ENCODE peak calls at places on chromosomes 11 and 22, in four cellular contexts. F is transverse colon, N is RWPE2, B is heart right ventricle. K is an unnamed sample. For H3K4me1, the result is how much of the 10 kb centered on the place peaks cover.

GRCh38 chr22:45844949-45845613 is 131.9 kb downstream of the WNT7B start:
- DNase-seq in F (no peak), N (no peak), B (no peak), K (no peak)

GRCh38 chr11:100684101-100685065 is 2.7 kb upstream of the ARHGAP42 start:
- DNase-seq in F (no peak), B (no peak), N (no peak), K (no peak)

GRCh38 chr11:99015634-99016454 is 4.9 kb upstream of the CNTN5 start:
- DNase-seq in F (no peak), B (no peak), N (no peak), K (no peak)

GRCh38 chr11:20205807-20206206 is 45.5 kb upstream of the DBX1 start:
- DNase-seq in F (no peak), B (no peak), N (no peak), K (no peak)

GRCh38 chr11:33667819-33668467 is 32.7 kb downstream of the C11orf91 start:
- DNase-seq in F (no peak), N (no peak), B (no peak), K (no peak)

GRCh38 chr11:15911377-15912044 is 444.8 kb downstream of the SOX6 start:
- DNase-seq in N (no peak), B (peak), F (no peak), K (no peak)

GRCh38 chr11:92978226-92979111 is 9.0 kb downstream of the MTNR1B start:
- DNase-seq in N (no peak), B (peak), F (no peak), K (no peak)

GRCh38 chr22:47259990-47260389 is 497.5 kb downstream of the TBC1D22A start:
- DNase-seq in B (no peak), F (no peak), N (no peak), K (no peak)

GRCh38 chr11:46916669-46917108 is 1.7 kb downstream of the LRP4 start:
- DNase-seq in B (peak), F (peak), N (peak), K (peak)

GRCh38 chr11:79082280-79082679 is 358.6 kb downstream of the TENM4 start:
- DNase-seq in N (no peak), F (no peak), B (no peak), K (no peak)
- H3K4me1 ChIP-seq in N (under half), F (under half), B (under half), K (under half)

DNA sequence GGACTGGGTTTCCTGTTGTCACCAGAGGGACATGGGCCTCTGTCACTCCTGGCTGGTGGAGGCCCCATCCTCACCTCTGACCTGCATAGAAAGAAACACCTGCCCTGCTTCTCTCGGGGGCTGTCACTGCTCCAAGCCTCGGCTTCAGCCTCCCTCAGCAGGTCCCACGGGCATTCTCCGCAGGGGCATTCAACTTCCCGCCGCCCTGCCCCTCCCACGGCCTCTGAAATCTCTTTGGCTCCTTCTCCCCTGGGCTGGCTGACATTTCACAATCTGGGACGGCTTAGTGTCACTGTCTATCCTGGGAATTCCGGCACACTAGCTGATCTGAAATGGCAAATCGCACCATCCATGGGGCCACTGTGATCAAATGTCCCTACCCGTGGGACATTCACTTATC is 258.0 kb downstream of the CTTN start:
- DNase-seq in F (no peak), B (no peak), N (no peak), K (no peak)
- H3K4me1 ChIP-seq in F (under half), B (under half), N (under half), K (under half)

GRCh38 chr11:62727833-62728721 is at the start of gene TTC9C:
- DNase-seq in B (peak), F (peak), N (peak), K (peak)
- H3K4me1 ChIP-seq in B (half or more), F (under half), N (under half), K (half or more)

DNA sequence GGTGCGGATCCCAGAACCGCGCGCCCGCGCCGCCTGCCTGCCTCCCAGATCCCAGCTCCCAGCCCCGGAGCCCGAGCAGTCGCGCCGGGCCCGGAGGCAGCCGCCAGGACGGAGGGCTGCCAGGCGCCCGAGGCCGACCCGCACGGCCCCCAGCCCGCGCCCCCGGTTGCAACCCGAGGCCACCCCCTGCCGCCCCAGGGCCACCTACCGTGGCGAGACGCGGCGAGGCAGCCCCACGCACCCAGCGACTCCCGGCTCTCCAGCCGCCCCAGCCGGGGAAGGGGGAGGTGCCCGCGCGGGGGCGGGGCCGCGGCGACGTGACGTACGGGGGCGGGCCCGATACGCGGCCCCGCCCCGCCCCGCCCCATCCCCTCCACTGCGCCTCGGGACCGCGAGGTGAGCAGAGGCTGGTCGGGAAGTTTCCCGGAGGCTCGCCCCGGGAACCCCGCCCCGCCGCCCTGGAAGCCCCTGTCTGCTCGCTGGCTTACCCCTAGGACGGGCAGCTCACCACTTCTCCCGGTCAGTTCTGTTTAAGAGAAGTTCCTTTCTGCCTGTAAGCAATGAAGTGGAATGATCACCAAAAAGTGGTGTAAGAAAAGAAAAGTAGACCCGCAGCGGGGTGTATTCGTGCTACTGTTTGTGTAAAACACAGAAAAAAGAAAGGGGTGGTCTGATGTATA is at the start of gene TPST2:
- DNase-seq in F (peak), B (peak), N (peak), K (peak)
- H3K4me1 ChIP-seq in F (under half), B (under half), N (under half), K (half or more)

GRCh38 chr11:3836903-3837302 is 3.9 kb downstream of the RHOG start:
- DNase-seq in N (no peak), F (peak), B (peak), K (peak)
- H3K4me1 ChIP-seq in N (under half), F (under half), B (half or more), K (half or more)

DNA sequence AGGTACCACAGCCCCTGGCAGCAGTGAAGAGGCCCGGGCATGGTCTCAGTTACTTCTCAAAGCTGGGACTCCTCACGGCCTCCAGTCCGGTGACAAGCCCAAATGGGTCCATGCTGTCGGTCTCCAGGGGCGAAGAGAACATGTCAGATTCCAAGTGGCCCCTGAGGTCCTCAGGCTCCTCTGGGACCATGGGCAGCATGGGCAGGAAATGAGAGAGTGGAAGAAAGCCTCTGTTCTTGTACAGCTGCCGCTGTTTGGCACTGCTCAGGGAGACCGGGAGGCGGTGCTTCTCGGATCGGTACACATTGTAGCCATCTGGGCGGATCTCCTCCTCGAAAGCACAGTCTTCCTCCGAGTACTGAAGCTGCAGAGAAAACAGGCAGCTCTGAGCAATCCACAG is 4.6 kb downstream of the FGF19 start:
- DNase-seq in F (no peak), B (peak), N (no peak), K (no peak)
- H3K4me1 ChIP-seq in F (under half), B (under half), N (under half), K (under half)

GRCh38 chr22:42926034-42926433 is 69.0 kb upstream of the ARFGAP3 start:
- DNase-seq in N (no peak), B (no peak), F (no peak), K (no peak)
- H3K4me1 ChIP-seq in N (under half), B (half or more), F (under half), K (half or more)

DNA sequence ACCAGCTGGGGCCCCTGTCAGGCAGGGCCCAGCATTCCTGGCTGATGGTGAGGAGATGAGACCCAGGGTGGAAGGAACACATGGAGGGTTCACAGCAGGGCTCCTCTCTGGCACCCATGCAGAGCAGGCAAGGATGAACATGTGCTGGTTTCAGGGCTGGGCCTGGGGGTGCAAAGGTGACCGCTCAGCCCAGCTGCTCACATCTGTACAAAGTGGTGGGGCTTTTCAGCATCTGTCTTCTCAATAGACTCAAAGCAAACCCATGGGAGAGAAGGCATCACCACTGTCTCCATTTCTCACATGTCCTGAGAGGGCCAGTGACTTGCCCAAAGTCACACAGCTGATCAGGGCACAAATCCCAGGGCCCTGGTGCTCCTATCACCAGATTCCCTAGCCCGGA is 27.3 kb upstream of the TCF20 start:
- DNase-seq in B (no peak), N (no peak), F (no peak), K (no peak)
- H3K4me1 ChIP-seq in B (under half), N (under half), F (under half), K (under half)

DNA sequence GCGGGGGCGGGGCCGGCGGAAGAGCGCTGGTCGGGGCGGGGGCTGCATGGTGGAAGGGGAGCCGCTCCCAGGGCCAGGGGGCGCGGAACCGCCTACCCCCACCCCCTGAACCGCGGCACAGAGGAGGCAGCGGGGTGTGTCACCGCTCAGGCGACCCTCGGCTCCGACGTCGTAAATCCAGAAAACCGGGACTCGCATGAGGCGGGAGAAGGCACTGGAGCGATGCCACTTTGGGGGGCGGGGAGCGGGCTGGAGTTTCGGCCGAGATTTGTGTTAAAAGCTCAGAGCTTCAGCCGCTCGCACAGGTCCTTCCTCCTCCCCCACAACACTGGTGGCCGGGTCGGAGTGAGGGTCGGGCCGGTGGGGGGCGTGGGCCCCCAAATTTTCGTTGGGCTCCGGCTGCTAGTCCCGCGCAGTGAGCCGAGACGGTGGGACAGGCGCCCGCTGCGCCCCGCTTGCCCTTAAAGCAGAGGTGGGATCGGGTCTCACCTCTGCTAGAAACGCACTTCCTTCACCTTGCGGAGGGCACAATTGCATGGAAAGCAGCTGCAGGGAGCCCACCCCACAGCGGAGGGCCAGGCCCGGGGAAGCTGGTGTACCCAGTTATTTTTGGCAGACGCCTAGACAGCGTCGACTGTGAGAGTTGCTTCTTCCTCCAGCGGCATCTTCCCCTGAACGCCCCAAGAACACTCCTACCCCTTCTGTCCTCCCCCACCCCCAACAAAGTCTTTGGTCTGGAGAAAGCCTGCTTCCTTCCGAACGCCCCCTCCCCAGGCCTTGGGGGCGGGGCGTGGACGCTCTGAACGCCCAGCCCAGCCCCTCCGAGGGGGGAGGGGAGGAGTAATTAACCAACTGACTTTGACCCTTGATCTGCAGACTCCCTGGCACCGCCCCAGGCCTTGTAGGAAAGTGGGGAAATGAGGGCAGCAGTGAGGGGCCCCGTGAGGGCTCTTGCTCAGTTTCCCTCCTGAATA is 1.1 kb downstream of the OVOL1 start:
- DNase-seq in N (no peak), B (no peak), F (peak), K (no peak)
- H3K4me1 ChIP-seq in N (under half), B (under half), F (under half), K (under half)